ENCODE peak calls at places on chromosome 14, in nine cellular contexts. One of them, this sample, is unnamed. For H3K9me3 and H3K4me1, the result is how much of the 10 kb centered on the place peaks cover.

GRCh38 chr14:55102141-55102547 is 26.9 kb upstream of the LGALS3 start:
- DNase-seq in neural progenitor cell: peak
- DNase-seq in pancreas: peak
- DNase-seq in PC-3: peak
- DNase-seq in sigmoid colon: peak
- DNase-seq in A549: peak
- DNase-seq in PC-9: peak
- DNase-seq in stomach: peak
- DNase-seq in body of pancreas: peak
- DNase-seq in this sample: peak

GRCh38 chr14:31982642-31983041 is 94.5 kb upstream of the ARHGAP5 start:
- DNase-seq in neural progenitor cell: no peak
- DNase-seq in pancreas: no peak
- DNase-seq in PC-3: no peak
- DNase-seq in sigmoid colon: no peak
- DNase-seq in A549: no peak
- DNase-seq in PC-9: no peak
- DNase-seq in stomach: no peak
- DNase-seq in body of pancreas: no peak
- DNase-seq in this sample: no peak

GRCh38 chr14:96252323-96253052 is 3.5 kb upstream of the BDKRB1 start:
- DNase-seq in neural progenitor cell: no peak
- DNase-seq in pancreas: no peak
- DNase-seq in PC-3: no peak
- DNase-seq in sigmoid colon: no peak
- DNase-seq in A549: no peak
- DNase-seq in PC-9: no peak
- DNase-seq in stomach: no peak
- DNase-seq in body of pancreas: no peak
- DNase-seq in this sample: no peak

GRCh38 chr14:54877015-54877702 is 25.5 kb downstream of the GCH1 start:
- DNase-seq in neural progenitor cell: no peak
- DNase-seq in pancreas: no peak
- DNase-seq in PC-3: no peak
- DNase-seq in sigmoid colon: no peak
- DNase-seq in A549: no peak
- DNase-seq in PC-9: no peak
- DNase-seq in stomach: no peak
- DNase-seq in body of pancreas: no peak
- DNase-seq in this sample: no peak

GRCh38 chr14:71322660-71323250 is 415.5 kb downstream of the PCNX1 start:
- DNase-seq in neural progenitor cell: peak
- DNase-seq in pancreas: no peak
- DNase-seq in PC-3: peak
- DNase-seq in sigmoid colon: no peak
- DNase-seq in A549: peak
- DNase-seq in PC-9: peak
- DNase-seq in stomach: no peak
- DNase-seq in body of pancreas: no peak
- DNase-seq in this sample: no peak

GRCh38 chr14:80202888-80203562 is 8.3 kb downstream of the DIO2 start:
- DNase-seq in neural progenitor cell: peak
- DNase-seq in pancreas: no peak
- DNase-seq in PC-3: peak
- DNase-seq in sigmoid colon: no peak
- DNase-seq in A549: peak
- DNase-seq in PC-9: no peak
- DNase-seq in stomach: peak
- DNase-seq in body of pancreas: no peak
- DNase-seq in this sample: no peak

GRCh38 chr14:92903359-92903758 is 19.6 kb upstream of the CHGA start:
- DNase-seq in neural progenitor cell: no peak
- DNase-seq in pancreas: no peak
- DNase-seq in PC-3: no peak
- DNase-seq in sigmoid colon: no peak
- DNase-seq in A549: no peak
- DNase-seq in PC-9: no peak
- DNase-seq in stomach: no peak
- DNase-seq in body of pancreas: no peak
- DNase-seq in this sample: no peak

GRCh38 chr14:72024043-72024407 is 91.8 kb downstream of the RGS6 start:
- DNase-seq in neural progenitor cell: peak
- DNase-seq in pancreas: no peak
- DNase-seq in PC-3: peak
- DNase-seq in sigmoid colon: no peak
- DNase-seq in A549: peak
- DNase-seq in PC-9: no peak
- DNase-seq in stomach: peak
- DNase-seq in body of pancreas: peak
- DNase-seq in this sample: no peak

GRCh38 chr14:91831337-91831736 is 36.0 kb downstream of the TC2N start:
- DNase-seq in neural progenitor cell: no peak
- DNase-seq in pancreas: no peak
- DNase-seq in PC-3: no peak
- DNase-seq in sigmoid colon: no peak
- DNase-seq in A549: no peak
- DNase-seq in PC-9: no peak
- DNase-seq in stomach: no peak
- DNase-seq in body of pancreas: no peak
- DNase-seq in this sample: no peak

GRCh38 chr14:102870994-102871831 is 51.2 kb upstream of the AMN start:
- DNase-seq in neural progenitor cell: no peak
- DNase-seq in pancreas: no peak
- DNase-seq in PC-3: no peak
- DNase-seq in sigmoid colon: no peak
- DNase-seq in A549: no peak
- DNase-seq in PC-9: no peak
- DNase-seq in stomach: no peak
- DNase-seq in body of pancreas: no peak
- DNase-seq in this sample: no peak

GRCh38 chr14:80607430-80608200 is 333.9 kb downstream of the CEP128 start:
- DNase-seq in neural progenitor cell: no peak
- DNase-seq in pancreas: no peak
- DNase-seq in PC-3: no peak
- DNase-seq in sigmoid colon: no peak
- DNase-seq in A549: no peak
- DNase-seq in PC-9: no peak
- DNase-seq in stomach: no peak
- DNase-seq in body of pancreas: no peak
- DNase-seq in this sample: no peak

GRCh38 chr14:41925409-41925808 is 318.7 kb downstream of the LRFN5 start:
- DNase-seq in neural progenitor cell: peak
- DNase-seq in pancreas: no peak
- DNase-seq in PC-3: peak
- DNase-seq in sigmoid colon: no peak
- DNase-seq in A549: peak
- DNase-seq in PC-9: no peak
- DNase-seq in stomach: no peak
- DNase-seq in body of pancreas: peak
- DNase-seq in this sample: no peak

GRCh38 chr14:22510527-22511110 is 78.4 kb downstream of the DAD1 start:
- DNase-seq in neural progenitor cell: no peak
- DNase-seq in pancreas: no peak
- DNase-seq in PC-3: peak
- DNase-seq in sigmoid colon: no peak
- DNase-seq in A549: no peak
- DNase-seq in PC-9: no peak
- DNase-seq in stomach: no peak
- DNase-seq in body of pancreas: no peak
- DNase-seq in this sample: no peak

GRCh38 chr14:92258934-92259333 is 64.0 kb upstream of the SLC24A4 start:
- DNase-seq in neural progenitor cell: no peak
- DNase-seq in pancreas: no peak
- DNase-seq in PC-3: no peak
- DNase-seq in sigmoid colon: no peak
- DNase-seq in A549: peak
- DNase-seq in PC-9: no peak
- DNase-seq in stomach: no peak
- DNase-seq in body of pancreas: no peak
- DNase-seq in this sample: no peak

GRCh38 chr14:55512421-55512820 is 67.6 kb upstream of the KTN1 start:
- DNase-seq in neural progenitor cell: no peak
- DNase-seq in pancreas: no peak
- DNase-seq in PC-3: no peak
- DNase-seq in sigmoid colon: no peak
- DNase-seq in A549: no peak
- DNase-seq in PC-9: no peak
- DNase-seq in stomach: no peak
- DNase-seq in body of pancreas: no peak
- DNase-seq in this sample: no peak

GRCh38 chr14:57875985-57876384 is 10.1 kb upstream of the SLC35F4 start:
- DNase-seq in neural progenitor cell: no peak
- DNase-seq in pancreas: no peak
- DNase-seq in PC-3: no peak
- DNase-seq in sigmoid colon: no peak
- DNase-seq in A549: no peak
- DNase-seq in PC-9: no peak
- DNase-seq in stomach: no peak
- DNase-seq in body of pancreas: no peak
- DNase-seq in this sample: no peak

GRCh38 chr14:43938588-43939281 is 568.3 kb downstream of the FSCB start:
- DNase-seq in neural progenitor cell: no peak
- DNase-seq in pancreas: peak
- DNase-seq in PC-3: no peak
- DNase-seq in sigmoid colon: no peak
- DNase-seq in A549: no peak
- DNase-seq in PC-9: no peak
- DNase-seq in stomach: no peak
- DNase-seq in body of pancreas: no peak
- DNase-seq in this sample: no peak

GRCh38 chr14:106490442-106490841 is 964.1 kb downstream of the TMEM121 start:
- DNase-seq in neural progenitor cell: no peak
- DNase-seq in pancreas: no peak
- DNase-seq in PC-3: no peak
- DNase-seq in sigmoid colon: no peak
- DNase-seq in A549: no peak
- DNase-seq in PC-9: no peak
- DNase-seq in stomach: no peak
- DNase-seq in body of pancreas: no peak
- DNase-seq in this sample: no peak

GRCh38 chr14:106491851-106492250 is 965.5 kb downstream of the TMEM121 start:
- DNase-seq in neural progenitor cell: no peak
- DNase-seq in pancreas: peak
- DNase-seq in PC-3: peak
- DNase-seq in sigmoid colon: no peak
- DNase-seq in A549: peak
- DNase-seq in PC-9: no peak
- DNase-seq in stomach: no peak
- DNase-seq in body of pancreas: peak
- DNase-seq in this sample: no peak

GRCh38 chr14:106489112-106489881 is 962.9 kb downstream of the TMEM121 start:
- DNase-seq in neural progenitor cell: no peak
- DNase-seq in pancreas: no peak
- DNase-seq in PC-3: no peak
- DNase-seq in sigmoid colon: no peak
- DNase-seq in A549: no peak
- DNase-seq in PC-9: no peak
- DNase-seq in stomach: no peak
- DNase-seq in body of pancreas: no peak
- DNase-seq in this sample: no peak

GRCh38 chr14:106493962-106494823 is 967.8 kb downstream of the TMEM121 start:
- DNase-seq in neural progenitor cell: no peak
- DNase-seq in pancreas: no peak
- DNase-seq in PC-3: no peak
- DNase-seq in sigmoid colon: no peak
- DNase-seq in A549: no peak
- DNase-seq in PC-9: no peak
- DNase-seq in stomach: no peak
- DNase-seq in body of pancreas: no peak
- DNase-seq in this sample: no peak

DNA sequence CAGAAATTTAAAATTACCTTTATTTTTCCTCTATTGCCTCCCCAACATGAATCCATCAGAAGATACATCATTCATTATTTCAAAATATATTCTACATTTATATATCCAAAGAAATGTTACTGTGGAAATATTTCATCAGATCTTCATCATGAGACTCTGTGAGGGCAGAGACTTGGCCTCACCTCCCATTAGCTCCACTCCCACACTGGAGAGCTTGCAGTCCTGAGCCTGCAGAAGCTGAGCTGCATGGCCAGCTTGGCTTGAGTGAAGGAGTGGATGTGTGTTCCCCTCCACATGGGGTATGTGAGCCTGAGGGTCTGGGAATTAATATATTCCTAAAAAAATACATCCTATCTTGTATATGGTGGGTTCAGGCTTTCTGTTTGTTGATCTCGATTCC is 961.9 kb downstream of the TMEM121 start:
- DNase-seq in neural progenitor cell: no peak
- DNase-seq in pancreas: no peak
- DNase-seq in PC-3: no peak
- DNase-seq in sigmoid colon: no peak
- DNase-seq in A549: no peak
- DNase-seq in PC-9: no peak
- DNase-seq in stomach: no peak
- DNase-seq in body of pancreas: no peak
- DNase-seq in this sample: no peak
- H3K9me3 ChIP-seq in neural progenitor cell: under half
- H3K9me3 ChIP-seq in pancreas: under half
- H3K9me3 ChIP-seq in PC-3: under half
- H3K9me3 ChIP-seq in sigmoid colon: under half
- H3K9me3 ChIP-seq in A549: under half
- H3K9me3 ChIP-seq in PC-9: under half
- H3K9me3 ChIP-seq in stomach: under half
- H3K9me3 ChIP-seq in body of pancreas: under half
- H3K9me3 ChIP-seq in this sample: under half

GRCh38 chr14:37363661-37364060 is 165.9 kb downstream of the MIPOL1 start:
- DNase-seq in neural progenitor cell: no peak
- DNase-seq in pancreas: no peak
- DNase-seq in PC-3: no peak
- DNase-seq in sigmoid colon: no peak
- DNase-seq in A549: no peak
- DNase-seq in PC-9: no peak
- DNase-seq in stomach: no peak
- DNase-seq in body of pancreas: no peak
- DNase-seq in this sample: no peak

GRCh38 chr14:37369446-37369845 is 171.7 kb downstream of the MIPOL1 start:
- DNase-seq in neural progenitor cell: no peak
- DNase-seq in pancreas: no peak
- DNase-seq in PC-3: no peak
- DNase-seq in sigmoid colon: no peak
- DNase-seq in A549: peak
- DNase-seq in PC-9: no peak
- DNase-seq in stomach: no peak
- DNase-seq in body of pancreas: no peak
- DNase-seq in this sample: no peak
- H3K4me1 ChIP-seq in neural progenitor cell: under half
- H3K4me1 ChIP-seq in pancreas: under half
- H3K4me1 ChIP-seq in PC-3: under half
- H3K4me1 ChIP-seq in sigmoid colon: under half
- H3K4me1 ChIP-seq in A549: under half
- H3K4me1 ChIP-seq in PC-9: under half
- H3K4me1 ChIP-seq in stomach: under half
- H3K4me1 ChIP-seq in body of pancreas: under half
- H3K4me1 ChIP-seq in this sample: under half

GRCh38 chr14:64298773-64299172 is 4.6 kb upstream of the ESR2 start:
- DNase-seq in neural progenitor cell: no peak
- DNase-seq in pancreas: no peak
- DNase-seq in PC-3: no peak
- DNase-seq in sigmoid colon: no peak
- DNase-seq in A549: peak
- DNase-seq in PC-9: no peak
- DNase-seq in stomach: no peak
- DNase-seq in body of pancreas: no peak
- DNase-seq in this sample: no peak
- TF ChIP-seq CTCF in neural progenitor cell: no peak
- TF ChIP-seq CTCF in pancreas: no peak
- TF ChIP-seq CTCF in PC-3: no peak
- TF ChIP-seq CTCF in sigmoid colon: no peak
- TF ChIP-seq CTCF in A549: no peak
- TF ChIP-seq CTCF in PC-9: no peak
- TF ChIP-seq CTCF in stomach: no peak
- TF ChIP-seq CTCF in body of pancreas: no peak
- TF ChIP-seq CTCF in this sample: no peak

GRCh38 chr14:24293525-24293924 is 6.1 kb downstream of the DHRS1 start:
- DNase-seq in neural progenitor cell: no peak
- DNase-seq in pancreas: no peak
- DNase-seq in PC-3: no peak
- DNase-seq in sigmoid colon: no peak
- DNase-seq in A549: no peak
- DNase-seq in PC-9: no peak
- DNase-seq in stomach: no peak
- DNase-seq in body of pancreas: no peak
- DNase-seq in this sample: no peak
- H3K9me3 ChIP-seq in neural progenitor cell: under half
- H3K9me3 ChIP-seq in pancreas: under half
- H3K9me3 ChIP-seq in PC-3: under half
- H3K9me3 ChIP-seq in sigmoid colon: under half
- H3K9me3 ChIP-seq in A549: under half
- H3K9me3 ChIP-seq in PC-9: under half
- H3K9me3 ChIP-seq in stomach: under half
- H3K9me3 ChIP-seq in body of pancreas: under half
- H3K9me3 ChIP-seq in this sample: under half

This sample was measured in tibial artery.